ENCODE peak calls at places on chromosomes 5 and 9, in nine cellular contexts. R, S, A, V, D, T, X, P and J are unnamed samples.

GRCh38 chr5:107519900-107520354 is 150.8 kb downstream of the EFNA5 start:
- DNase-seq in T (no peak), X (peak), V (peak), S (no peak), A (peak), R (no peak), D (no peak), P (peak), J (no peak)

GRCh38 chr5:124132843-124133242 is 613.6 kb downstream of the ZNF608 start:
- DNase-seq in D (no peak), X (no peak), S (no peak), T (no peak), P (no peak), V (peak), R (no peak), A (no peak), J (no peak)

GRCh38 chr5:158463971-158464370 is 605.0 kb upstream of the CLINT1 start:
- DNase-seq in X (no peak), A (no peak), S (no peak), V (peak), P (no peak), R (no peak), D (no peak), T (peak), J (no peak)

GRCh38 chr5:141512390-141513020 is 23.6 kb downstream of the PCDHGC5 start:
- DNase-seq in R (peak), V (peak), P (peak), D (peak), A (no peak), T (peak), X (peak), S (peak), J (peak)

GRCh38 chr5:67021522-67022316 is 174.9 kb downstream of the CD180 start:
- DNase-seq in T (no peak), X (no peak), A (no peak), S (no peak), D (no peak), R (no peak), P (no peak), V (peak), J (no peak)

GRCh38 chr5:141100243-141100805 is at the start of gene PCDHB3:
- DNase-seq in V (peak), T (no peak), A (no peak), X (peak), S (no peak), R (peak), P (no peak), D (no peak), J (no peak)

GRCh38 chr9:135973276-135974219 is 12.4 kb upstream of the UBAC1 start:
- DNase-seq in D (no peak), T (no peak), P (no peak), S (no peak), R (no peak), V (no peak), X (no peak), A (no peak), J (no peak)

GRCh38 chr5:173835662-173836061 is 52.5 kb upstream of the CPEB4 start:
- DNase-seq in R (peak), X (no peak), D (no peak), A (no peak), P (no peak), V (peak), T (no peak), S (no peak), J (no peak)

GRCh38 chr9:111805841-111806241 is 11.1 kb upstream of the SHOC1 start:
- DNase-seq in S (no peak), A (peak), T (no peak), X (no peak), D (no peak), P (no peak), R (no peak), V (peak), J (no peak)

GRCh38 chr9:122339579-122339978 is 31.2 kb upstream of the PTGS1 start:
- DNase-seq in D (no peak), V (no peak), S (no peak), X (no peak), P (no peak), A (no peak), T (no peak), R (no peak), J (no peak)

GRCh38 chr5:133319905-133320520 is 268.2 kb downstream of the HSPA4 start:
- DNase-seq in X (no peak), S (no peak), R (peak), P (no peak), V (peak), T (no peak), A (no peak), D (no peak), J (no peak)

GRCh38 chr5:151523335-151523734 is 67.8 kb downstream of the FAT2 start:
- DNase-seq in X (peak), P (peak), A (no peak), R (peak), T (no peak), V (peak), S (no peak), D (no peak), J (no peak)

GRCh38 chr5:151703227-151703626 is 16.5 kb upstream of the SPARC start:
- DNase-seq in X (peak), D (no peak), S (no peak), T (no peak), V (no peak), A (no peak), R (no peak), P (no peak), J (no peak)

GRCh38 chr9:91834740-91835139 is 115.3 kb downstream of the ROR2 start:
- DNase-seq in R (no peak), P (no peak), T (no peak), S (no peak), V (no peak), A (no peak), D (no peak), X (peak), J (no peak)

GRCh38 chr5:10317825-10318682 is 10.4 kb upstream of the CMBL start:
- DNase-seq in X (no peak), S (no peak), R (no peak), A (no peak), D (no peak), V (no peak), P (no peak), T (no peak), J (no peak)

GRCh38 chr9:121910491-121911040 is 182.5 kb downstream of the TTLL11 start:
- DNase-seq in S (no peak), X (no peak), R (no peak), T (no peak), A (no peak), V (no peak), D (no peak), P (no peak), J (no peak)

GRCh38 chr9:122777052-122777451 is 11.7 kb upstream of the OR5C1 start:
- DNase-seq in S (no peak), R (no peak), A (no peak), T (no peak), P (no peak), D (no peak), X (no peak), V (no peak), J (no peak)

GRCh38 chr5:168211245-168211644 is 80.2 kb upstream of the WWC1 start:
- DNase-seq in V (no peak), D (no peak), R (no peak), T (no peak), S (no peak), A (no peak), P (no peak), X (no peak), J (no peak)

GRCh38 chr5:169641253-169641652 is 4.2 kb downstream of the DOCK2 start:
- DNase-seq in A (no peak), P (no peak), T (no peak), R (no peak), S (no peak), D (no peak), X (peak), V (peak), J (no peak)

GRCh38 chr5:78483809-78484521 is 123.5 kb downstream of the SCAMP1 start:
- DNase-seq in A (no peak), V (peak), P (no peak), T (no peak), D (no peak), X (no peak), R (peak), S (no peak), J (no peak)

GRCh38 chr5:110751902-110752762 is 13.3 kb downstream of the SLC25A46 start:
- DNase-seq in R (no peak), P (no peak), V (no peak), D (no peak), S (no peak), A (no peak), T (no peak), X (no peak), J (peak)

GRCh38 chr5:3218916-3219650 is 376.5 kb upstream of the IRX1 start:
- DNase-seq in P (no peak), T (no peak), V (no peak), A (no peak), S (no peak), R (no peak), X (no peak), D (peak), J (no peak)

GRCh38 chr9:2227468-2227867 is 212.3 kb downstream of the SMARCA2 start:
- DNase-seq in D (no peak), A (no peak), S (no peak), R (no peak), P (no peak), X (no peak), V (peak), T (no peak), J (no peak)

GRCh38 chr9:7454490-7455110 is 345.0 kb downstream of the DMAC1 start:
- DNase-seq in V (no peak), S (no peak), T (no peak), X (no peak), P (no peak), R (no peak), A (no peak), D (no peak), J (no peak)

GRCh38 chr5:150624334-150625163 is 15.9 kb upstream of the SYNPO start:
- DNase-seq in D (no peak), A (no peak), T (peak), X (peak), P (no peak), R (peak), V (peak), S (peak), J (no peak)

GRCh38 chr5:156326718-156327259 is at the start of gene SGCD:
- DNase-seq in A (peak), P (no peak), S (peak), D (peak), R (no peak), V (peak), T (peak), X (peak), J (no peak)

GRCh38 chr5:124593952-124594351 is 152.5 kb downstream of the ZNF608 start:
- DNase-seq in V (no peak), P (no peak), X (no peak), R (no peak), D (no peak), S (no peak), A (no peak), T (no peak), J (no peak)

GRCh38 chr9:93005876-93006275 is 52.6 kb upstream of the SUSD3 start:
- DNase-seq in X (no peak), T (no peak), A (no peak), P (no peak), D (no peak), S (no peak), R (no peak), V (no peak), J (no peak)

GRCh38 chr9:131522257-131523085 is 8.6 kb downstream of the UCK1 start:
- DNase-seq in S (no peak), P (no peak), D (no peak), T (no peak), X (no peak), R (no peak), V (no peak), A (no peak), J (no peak)

GRCh38 chr5:73764586-73764985 is 138.6 kb downstream of the ARHGEF28 start:
- DNase-seq in S (no peak), R (no peak), T (no peak), V (peak), X (no peak), P (no peak), A (peak), D (no peak), J (no peak)

GRCh38 chr5:149130121-149130931 is 11.0 kb upstream of the ABLIM3 start:
- DNase-seq in P (no peak), R (no peak), T (no peak), V (peak), A (no peak), D (no peak), X (no peak), S (no peak), J (no peak)